ENCODE peak calls at places on chromosomes 4 and X, in ten cellular contexts. E is GM23248, P is fibroblast of lung, H is mesendoderm, G is body of pancreas, Q is AG10803, C is Karpas-422, Z is ovary, W is AG04450, U is epithelial cell of esophagus. K is an unnamed sample.

GRCh38 chr4:95506264-95506663 is 42.5 kb downstream of the UNC5C start:
- DNase-seq in C (no peak), E (peak), U (peak), G (no peak), Z (no peak), Q (no peak), H (peak), W (no peak), P (peak), K (no peak)

GRCh38 chr4:173223743-173224142 is 55.1 kb downstream of the GALNT7 start:
- DNase-seq in U (no peak), P (no peak), Z (no peak), H (no peak), C (no peak), G (no peak), E (no peak), W (no peak), Q (no peak), K (no peak)

GRCh38 chrX:17591741-17592110 is 145.6 kb upstream of the SCML1 start:
- DNase-seq in Z (no peak), C (no peak), Q (peak), H (no peak), E (peak), P (peak), W (no peak), U (peak), G (no peak), K (no peak)

GRCh38 chr4:147019061-147019460 is 73.4 kb upstream of the TTC29 start:
- DNase-seq in Z (peak), E (peak), C (peak), W (peak), U (peak), G (peak), H (peak), P (peak), Q (peak), K (peak)

GRCh38 chr4:25884040-25884788 is 21.4 kb upstream of the SEL1L3 start:
- DNase-seq in P (peak), H (no peak), C (peak), G (no peak), W (peak), E (peak), Z (no peak), U (peak), Q (peak), K (no peak)

GRCh38 chr4:11468901-11469300 is 40.2 kb upstream of the HS3ST1 start:
- DNase-seq in C (no peak), W (no peak), H (peak), Q (no peak), P (no peak), G (no peak), Z (no peak), E (no peak), U (no peak), K (no peak)

GRCh38 chrX:140422501-140422900 is 82.4 kb downstream of the SOX3 start:
- DNase-seq in G (no peak), P (no peak), W (no peak), H (no peak), C (no peak), E (no peak), U (no peak), Z (no peak), Q (no peak), K (no peak)

GRCh38 chrX:103756736-103757135 is 19.9 kb upstream of the PLP1 start:
- DNase-seq in H (no peak), U (no peak), E (no peak), P (no peak), W (no peak), G (no peak), Q (no peak), C (no peak), Z (no peak), K (no peak)

GRCh38 chr4:169791527-169792156 is 33.9 kb upstream of the HPF1 start:
- DNase-seq in W (no peak), C (no peak), G (peak), E (peak), P (peak), H (peak), Z (peak), U (peak), Q (peak), K (peak)

GRCh38 chrX:54386314-54386713 is 28.5 kb upstream of the WNK3 start:
- DNase-seq in H (peak), E (no peak), Z (no peak), P (peak), C (no peak), Q (no peak), G (no peak), U (peak), W (no peak), K (no peak)

GRCh38 chrX:141989802-141990201 is 86.1 kb downstream of the MAGEC1 start:
- DNase-seq in W (no peak), E (no peak), Z (no peak), G (no peak), P (peak), Q (no peak), C (no peak), H (no peak), U (no peak), K (no peak)

GRCh38 chrX:70336767-70337166 is 46.9 kb downstream of the KIF4A start:
- DNase-seq in Z (no peak), G (no peak), W (no peak), C (no peak), H (no peak), U (no peak), P (no peak), E (no peak), Q (no peak), K (no peak)

GRCh38 chrX:71573591-71573990 is 4.6 kb upstream of the GCNA start:
- DNase-seq in Q (no peak), G (no peak), U (no peak), H (no peak), P (no peak), Z (no peak), E (no peak), C (no peak), W (no peak), K (no peak)

GRCh38 chr4:62415256-62415655 is 1215.1 kb downstream of the ADGRL3 start:
- DNase-seq in Q (no peak), E (no peak), C (no peak), G (no peak), U (no peak), Z (no peak), P (no peak), W (no peak), H (no peak), K (no peak)

GRCh38 chrX:37685452-37686347 is at the start of gene XK:
- DNase-seq in Q (no peak), G (peak), W (no peak), H (peak), E (peak), U (peak), P (peak), C (no peak), Z (peak), K (no peak)

GRCh38 chr4:47926667-47927258 is 12.4 kb upstream of the NFXL1 start:
- DNase-seq in Z (peak), P (peak), U (peak), E (peak), C (peak), W (no peak), H (peak), Q (peak), G (peak), K (peak)

GRCh38 chr4:177401658-177402273 is 40.5 kb downstream of the AGA start:
- DNase-seq in P (no peak), W (no peak), G (no peak), Q (no peak), H (peak), E (no peak), U (no peak), C (no peak), Z (no peak), K (no peak)

GRCh38 chr4:99395595-99396364 is 39.4 kb downstream of the ADH7 start:
- DNase-seq in W (no peak), Z (no peak), C (no peak), H (no peak), Q (peak), P (peak), U (no peak), G (no peak), E (peak), K (no peak)

GRCh38 chr4:174010547-174010946 is 272.9 kb downstream of the FBXO8 start:
- DNase-seq in C (no peak), U (no peak), W (no peak), G (no peak), P (no peak), Q (no peak), Z (no peak), E (no peak), H (no peak), K (no peak)

GRCh38 chr4:72136429-72136828 is 104.6 kb downstream of the NPFFR2 start:
- DNase-seq in C (no peak), Z (no peak), H (peak), P (peak), G (no peak), E (no peak), Q (no peak), U (no peak), W (no peak), K (no peak)

GRCh38 chr4:1002131-1002630 is 9.0 kb upstream of the SLC26A1 start:
- DNase-seq in E (peak), U (peak), G (peak), Z (peak), P (no peak), C (no peak), H (peak), W (no peak), Q (peak), K (no peak)

GRCh38 chr4:25970241-25970675 is 56.2 kb downstream of the SMIM20 start:
- DNase-seq in U (peak), Z (no peak), G (peak), H (peak), E (no peak), Q (peak), C (peak), W (no peak), P (peak), K (no peak)

GRCh38 chrX:133412665-133413064 is 2.6 kb downstream of the GPC4 start:
- DNase-seq in P (no peak), E (no peak), W (no peak), G (no peak), C (no peak), U (no peak), H (no peak), Z (no peak), Q (no peak), K (no peak)
- H3K4me3 ChIP-seq in P (no peak), E (no peak), W (no peak), G (no peak), C (no peak), U (no peak), H (peak), Z (no peak), Q (no peak), K (no peak)

GRCh38 chr4:76691767-76692689 is 205.9 kb downstream of the SOWAHB start:
- DNase-seq in U (no peak), C (no peak), Z (no peak), Q (no peak), G (no peak), W (no peak), E (no peak), P (no peak), H (no peak), K (no peak)
- H3K4me3 ChIP-seq in U (no peak), C (no peak), Z (no peak), Q (no peak), G (no peak), W (no peak), E (no peak), P (no peak), H (no peak), K (no peak)

GRCh38 chrX:40007746-40008705 is 89.7 kb downstream of the BCOR start:
- DNase-seq in G (no peak), W (no peak), H (no peak), P (no peak), Z (no peak), E (no peak), U (no peak), C (no peak), Q (no peak), K (no peak)

GRCh38 chrX:40008841-40009461 is 88.8 kb downstream of the BCOR start:
- DNase-seq in Q (no peak), G (no peak), W (no peak), C (no peak), U (no peak), Z (no peak), E (peak), P (peak), H (peak), K (no peak)

GRCh38 chrX:40010550-40011364 is 87.0 kb downstream of the BCOR start:
- DNase-seq in Z (no peak), U (no peak), E (no peak), G (no peak), P (no peak), H (peak), Q (no peak), C (no peak), W (no peak), K (no peak)

GRCh38 chrX:40009890-40010289 is 87.9 kb downstream of the BCOR start:
- DNase-seq in P (no peak), C (no peak), H (no peak), Q (no peak), U (no peak), G (no peak), W (no peak), Z (no peak), E (no peak), K (no peak)

DNA sequence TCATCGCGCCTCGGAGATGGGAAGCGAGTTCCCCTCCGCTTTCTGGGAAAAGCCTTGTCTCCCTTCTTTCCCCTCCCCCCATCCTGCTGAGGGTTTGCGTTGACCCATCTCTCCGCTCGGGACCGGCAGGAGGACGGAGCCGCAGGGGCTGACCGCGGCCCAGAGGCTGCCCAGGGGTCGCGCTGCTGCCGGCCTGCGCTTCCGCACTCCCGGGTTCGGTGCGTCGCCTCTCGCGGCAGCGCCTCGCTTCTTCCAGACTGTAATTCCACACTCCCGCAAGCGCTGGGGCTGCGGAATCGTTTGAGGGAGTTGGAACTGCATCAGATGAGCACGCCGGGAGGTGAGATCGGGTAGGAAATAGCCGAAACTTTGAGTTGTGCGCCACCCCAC is 88.3 kb downstream of the BCOR start:
- DNase-seq in U (no peak), H (peak), Z (no peak), W (no peak), P (no peak), C (no peak), G (no peak), Q (no peak), E (peak), K (no peak)
- H3K4me3 ChIP-seq in U (no peak), H (no peak), Z (no peak), W (no peak), P (no peak), C (no peak), G (no peak), Q (peak), E (peak), K (no peak)

DNA sequence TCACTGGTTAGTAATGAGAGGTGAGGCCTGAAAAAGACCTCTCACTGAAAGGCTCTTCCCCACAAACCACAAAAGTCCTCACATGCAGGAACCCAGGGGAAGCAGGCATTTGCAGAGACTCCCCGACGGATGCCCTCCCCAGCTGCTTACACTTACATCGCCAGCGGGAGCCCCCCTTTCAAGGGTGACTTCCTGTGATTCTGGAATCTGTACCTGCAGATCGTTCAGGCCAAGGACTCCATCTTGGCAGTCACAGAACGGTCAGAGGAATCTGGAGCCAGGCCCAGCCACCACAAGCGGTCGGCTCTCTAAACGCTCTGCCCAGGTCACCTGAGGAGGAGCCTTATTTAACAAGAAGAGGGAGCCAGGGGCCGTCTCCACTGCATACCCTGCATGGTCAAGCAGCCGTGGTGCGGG is 71.3 kb upstream of the STS start:
- DNase-seq in W (no peak), Z (no peak), U (no peak), H (no peak), P (no peak), Q (no peak), C (no peak), G (no peak), E (no peak), K (no peak)
- H3K4me3 ChIP-seq in W (no peak), Z (no peak), U (no peak), H (no peak), P (no peak), Q (no peak), C (no peak), G (no peak), E (no peak), K (no peak)

GRCh38 chr4:80265571-80266266 is 745 bp upstream of the FGF5 start:
- DNase-seq in P (peak), H (peak), Q (peak), G (no peak), E (peak), U (peak), Z (no peak), W (peak), C (no peak), K (no peak)
- H3K4me3 ChIP-seq in P (peak), H (no peak), Q (peak), G (no peak), E (peak), U (peak), Z (peak), W (peak), C (no peak), K (no peak)

GRCh38 chr4:113607147-113607720 is 154.3 kb downstream of the CAMK2D start:
- DNase-seq in P (no peak), W (no peak), Q (no peak), C (no peak), G (no peak), H (peak), Z (no peak), U (no peak), E (no peak), K (no peak)
- H3K4me3 ChIP-seq in P (no peak), W (no peak), Q (no peak), C (peak), G (no peak), H (no peak), Z (no peak), U (no peak), E (no peak), K (no peak)

GRCh38 chrX:107205770-107206696 is at the start of the genes DNAAF6 and NUP62CL:
- DNase-seq in P (peak), W (no peak), C (peak), G (peak), Q (no peak), H (peak), U (peak), Z (peak), E (peak), K (peak)
- H3K4me3 ChIP-seq in P (peak), W (peak), C (peak), G (no peak), Q (peak), H (peak), U (peak), Z (peak), E (no peak), K (peak)

DNA sequence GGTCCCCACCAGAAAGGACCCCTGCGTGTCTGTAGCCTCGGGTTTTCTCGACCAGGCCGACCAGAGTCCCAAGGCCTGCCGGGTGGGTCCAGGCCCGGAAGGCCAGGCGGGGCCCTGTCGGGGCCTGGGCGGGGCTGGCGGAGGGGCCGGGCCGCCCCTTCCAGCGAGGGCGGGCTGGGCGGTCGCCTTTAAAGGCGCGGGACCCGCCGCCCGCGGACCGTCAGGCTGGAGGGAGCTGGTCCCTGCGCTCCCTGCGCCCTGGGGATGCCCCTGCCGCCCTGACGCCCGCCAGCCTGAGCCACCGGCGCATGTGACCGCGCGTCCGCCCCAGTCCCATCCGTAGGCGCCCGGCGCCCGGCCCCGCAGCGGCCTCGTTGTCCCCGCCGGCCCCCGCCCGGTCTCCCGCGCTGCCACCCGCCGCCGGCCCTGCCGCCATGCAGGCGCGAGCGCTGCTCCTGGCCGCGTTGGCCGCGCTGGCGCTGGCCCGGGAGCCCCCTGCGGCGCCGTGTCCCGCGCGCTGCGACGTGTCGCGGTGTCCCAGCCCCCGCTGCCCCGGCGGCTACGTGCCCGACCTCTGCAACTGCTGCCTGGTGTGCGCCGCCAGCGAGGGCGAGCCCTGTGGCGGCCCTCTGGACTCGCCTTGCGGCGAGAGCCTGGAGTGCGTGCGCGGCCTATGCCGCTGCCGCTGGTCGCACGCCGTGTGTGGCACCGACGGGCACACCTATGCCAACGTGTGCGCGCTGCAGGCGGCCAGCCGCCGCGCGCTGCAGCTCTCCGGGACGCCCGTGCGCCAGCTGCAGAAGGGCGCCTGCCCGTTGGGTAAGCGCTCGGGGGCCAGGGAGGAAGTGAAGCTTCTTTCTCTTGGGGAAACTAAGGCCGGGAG is at the start of gene HTRA3:
- DNase-seq in H (peak), C (no peak), W (peak), G (no peak), Q (no peak), E (peak), P (peak), U (peak), Z (peak), K (no peak)
- H3K4me3 ChIP-seq in H (no peak), C (no peak), W (peak), G (no peak), Q (peak), E (peak), P (no peak), U (no peak), Z (peak), K (no peak)

GRCh38 chr4:5887011-5887360 is 5.9 kb downstream of the CRMP1 start:
- DNase-seq in H (no peak), C (peak), P (no peak), Q (no peak), U (no peak), E (peak), W (no peak), G (no peak), Z (no peak), K (no peak)
- H3K4me3 ChIP-seq in H (peak), C (peak), P (no peak), Q (no peak), U (no peak), E (no peak), W (peak), G (no peak), Z (peak), K (no peak)

DNA sequence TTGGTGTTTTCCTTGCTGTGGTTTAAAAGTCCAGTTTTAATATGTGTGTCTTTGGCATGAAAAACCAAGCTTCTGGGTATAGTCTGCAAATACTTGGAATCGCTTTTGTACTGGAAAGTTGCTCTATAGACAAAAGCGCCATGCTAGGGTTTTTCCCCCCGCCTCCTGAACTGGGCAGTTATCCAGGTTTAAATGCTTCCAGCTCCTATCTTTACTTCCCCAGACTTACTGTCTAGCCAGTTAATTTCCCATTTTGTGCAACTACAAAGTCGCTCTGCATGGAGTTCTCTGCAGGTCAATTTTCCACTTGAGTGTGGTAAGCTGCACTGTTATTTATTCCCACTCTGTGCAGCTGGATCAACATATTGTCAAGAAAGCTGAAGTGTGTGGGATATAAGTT is 2.7 kb downstream of the RASL11B start:
- DNase-seq in P (peak), C (no peak), W (no peak), U (no peak), G (no peak), Z (no peak), Q (peak), E (no peak), H (no peak), K (no peak)
- H3K4me3 ChIP-seq in P (no peak), C (no peak), W (no peak), U (no peak), G (no peak), Z (no peak), Q (no peak), E (no peak), H (no peak), K (no peak)

K was measured in LNCaP clone FGC.